ENCODE peak calls at places on chromosomes 3 and 15, in five cellular contexts. D is aorta, C is ovary, O is tibial artery, R is IMR-90. V is an unnamed sample. For H3K4me1 and H3K27me3, the result is how much of the 10 kb centered on the place peaks cover.

GRCh38 chr15:39376371-39376909 is 204.4 kb upstream of the THBS1 start:
- DNase-seq in R (no peak), O (no peak), C (no peak), D (no peak), V (no peak)

GRCh38 chr3:142846779-142847577 is 41.9 kb downstream of the PCOLCE2 start:
- DNase-seq in D (no peak), C (no peak), R (no peak), O (no peak), V (no peak)

GRCh38 chr15:66765478-66766281 is 63.6 kb downstream of the SMAD6 start:
- DNase-seq in C (no peak), O (peak), D (peak), R (no peak), V (peak)

GRCh38 chr3:26438981-26439884 is 183.3 kb upstream of the LRRC3B start:
- DNase-seq in D (no peak), C (no peak), O (no peak), R (no peak), V (no peak)

GRCh38 chr3:194337965-194338753 is 13.0 kb downstream of the CPN2 start:
- DNase-seq in D (no peak), C (no peak), O (no peak), R (peak), V (no peak)

GRCh38 chr3:75906555-75907112 is 121.3 kb upstream of the ZNF717 start:
- DNase-seq in R (peak), D (peak), C (no peak), O (no peak), V (no peak)

GRCh38 chr3:51968883-51969674 is 1.8 kb upstream of the PCBP4 start:
- DNase-seq in D (no peak), C (no peak), R (no peak), O (no peak), V (no peak)

GRCh38 chr3:50211930-50212329 is 6.9 kb downstream of the SLC38A3 start:
- DNase-seq in C (no peak), D (no peak), R (peak), O (no peak), V (no peak)

GRCh38 chr3:84974347-84974746 is 15.6 kb downstream of the CADM2 start:
- DNase-seq in C (no peak), O (no peak), R (no peak), D (no peak), V (no peak)

GRCh38 chr3:45611619-45612018 is 17.1 kb downstream of the LIMD1 start:
- DNase-seq in C (no peak), R (no peak), D (no peak), O (no peak), V (peak)

GRCh38 chr3:45616158-45616557 is 21.6 kb downstream of the LIMD1 start:
- DNase-seq in C (no peak), D (no peak), O (no peak), R (no peak), V (no peak)

GRCh38 chr3:45612918-45613602 is 18.5 kb downstream of the LIMD1 start:
- DNase-seq in C (no peak), D (no peak), R (peak), O (no peak), V (peak)

GRCh38 chr3:45612138-45612537 is 17.6 kb downstream of the LIMD1 start:
- DNase-seq in C (no peak), R (no peak), O (no peak), D (no peak), V (no peak)

GRCh38 chr3:45613781-45614180 is 19.2 kb downstream of the LIMD1 start:
- DNase-seq in O (no peak), D (no peak), C (no peak), R (no peak), V (peak)
- H3K27ac ChIP-seq in O (peak), D (no peak), C (no peak), R (no peak), V (peak)

GRCh38 chr3:113263020-113263419 is 51.7 kb downstream of the BOC start:
- DNase-seq in R (no peak), D (no peak), O (no peak), C (no peak), V (no peak)

GRCh38 chr3:113264741-113265140 is 53.4 kb downstream of the BOC start:
- DNase-seq in D (no peak), C (no peak), R (no peak), O (no peak), V (peak)

GRCh38 chr3:113260980-113261920 is 49.9 kb downstream of the BOC start:
- DNase-seq in C (no peak), D (peak), R (no peak), O (no peak), V (no peak)

GRCh38 chr3:113264249-113264648 is 52.9 kb downstream of the BOC start:
- DNase-seq in C (no peak), R (no peak), D (no peak), O (no peak), V (peak)

DNA sequence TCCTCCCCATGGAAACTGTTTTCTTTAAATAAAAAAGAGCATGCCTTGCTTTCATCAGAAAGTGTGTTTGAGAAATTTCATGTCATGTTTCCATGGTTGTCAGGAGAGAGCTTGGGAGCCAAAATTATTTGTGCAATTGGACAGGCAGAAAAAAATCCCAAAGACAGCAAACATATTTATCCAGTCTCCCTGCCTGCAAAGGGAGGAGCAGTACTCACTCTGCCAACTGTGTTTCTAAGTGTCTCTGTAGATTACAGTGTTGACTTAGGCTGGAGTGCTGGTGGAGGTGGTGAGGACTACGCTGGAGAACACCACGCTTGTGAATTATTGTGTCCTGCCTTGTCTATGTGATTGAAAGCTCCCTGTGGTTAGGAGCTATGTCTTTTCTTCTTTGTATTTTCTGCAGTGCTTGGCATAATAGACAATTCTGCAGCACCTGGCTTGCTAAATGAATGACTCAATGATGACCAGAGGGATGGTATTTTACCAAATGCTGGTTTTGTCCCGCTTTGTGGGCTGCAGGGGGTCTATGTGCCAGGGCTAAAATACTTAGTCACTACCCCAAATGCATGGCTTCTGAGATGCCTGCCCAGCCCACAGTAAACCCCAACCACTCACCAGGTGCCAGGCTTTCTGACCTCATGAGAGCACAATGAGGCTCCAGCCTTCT is 50.8 kb downstream of the BOC start:
- DNase-seq in O (peak), R (no peak), C (no peak), D (no peak), V (peak)
- H3K4me1 ChIP-seq in O (under half), R (under half), C (under half), D (under half), V (half or more)

DNA sequence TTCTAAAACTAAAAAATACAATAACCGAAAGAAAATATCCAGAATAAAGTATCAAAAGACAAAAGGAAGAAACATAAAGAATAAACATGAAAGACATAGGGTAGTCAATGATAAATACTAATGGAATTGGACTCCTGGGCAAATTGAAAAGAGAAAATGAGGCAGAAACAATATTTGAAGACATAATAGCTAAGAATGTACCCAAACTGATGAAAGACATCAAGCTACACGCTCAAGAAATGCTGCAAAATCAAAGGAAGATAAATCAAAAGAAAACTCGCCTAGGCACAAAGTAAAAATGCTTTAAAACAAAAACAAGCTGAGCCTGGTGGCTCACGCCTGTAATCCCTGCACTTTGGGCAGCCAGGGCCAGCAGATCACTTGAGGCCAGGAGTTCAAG is 34.9 kb downstream of the CEP70 start:
- DNase-seq in D (no peak), C (no peak), R (no peak), O (no peak), V (no peak)
- H3K27me3 ChIP-seq in D (under half), C (under half), R (under half), O (under half), V (under half)

DNA sequence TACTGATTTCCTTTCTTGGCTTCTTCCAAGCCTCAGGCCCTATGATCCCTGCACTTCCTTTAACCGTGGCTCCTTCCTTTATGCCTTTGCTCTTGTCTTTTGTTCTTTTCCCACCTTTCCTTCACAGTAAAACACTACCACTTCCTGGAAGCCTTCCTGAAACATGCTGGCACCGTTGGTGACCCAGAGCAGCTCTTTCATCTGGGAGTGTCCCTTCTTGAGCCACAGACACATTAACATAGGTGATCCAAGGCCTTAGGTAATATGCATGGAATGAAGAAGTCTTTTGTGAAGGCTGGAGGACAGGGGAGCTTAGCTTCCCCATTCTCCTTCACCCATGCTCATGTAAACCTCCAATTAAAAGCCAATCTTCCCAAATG is 39.4 kb downstream of the AMOTL2 start:
- DNase-seq in R (no peak), O (peak), D (no peak), C (no peak), V (no peak)
- H3K27ac ChIP-seq in R (peak), O (peak), D (peak), C (no peak), V (no peak)

GRCh38 chr3:149593416-149594160 is 64.2 kb downstream of the WWTR1 start:
- DNase-seq in O (no peak), D (no peak), R (no peak), C (no peak), V (peak)
- H3K4me1 ChIP-seq in O (under half), D (under half), R (under half), C (under half), V (half or more)

GRCh38 chr15:45110256-45110820 is 3.6 kb downstream of the DUOX2 start:
- DNase-seq in C (no peak), R (no peak), O (no peak), D (no peak), V (no peak)
- H3K27me3 ChIP-seq in C (under half), R (half or more), O (under half), D (under half), V (under half)

GRCh38 chr15:100308222-100309007 is 33.4 kb downstream of the ADAMTS17 start:
- DNase-seq in C (no peak), O (no peak), D (no peak), R (no peak), V (peak)
- H3K27ac ChIP-seq in C (no peak), O (peak), D (no peak), R (no peak), V (peak)

V was measured in SJCRH30.